ENCODE peak calls at places on chromosomes 6 and 20, in five cellular contexts. A is fibroblast of the aortic adventitia, H is HCT116, E is heart left ventricle, G is cardiac muscle cell. L is an unnamed sample.

GRCh38 chr20:43853918-43854317 is 60.7 kb upstream of the TOX2 start:
- DNase-seq in A (no peak), H (no peak), E (no peak), G (no peak), L (no peak)

GRCh38 chr6:37612475-37612874 is 85.2 kb downstream of the MDGA1 start:
- DNase-seq in A (peak; percentile 6), H (no peak), E (no peak), G (no peak), L (no peak)

GRCh38 chr6:126252154-126252553 is 87.8 kb upstream of the CENPW start:
- DNase-seq in A (no peak), H (no peak), E (no peak), G (no peak), L (no peak)

GRCh38 chr20:61576372-61576771 is 324.3 kb downstream of the CDH4 start:
- DNase-seq in A (no peak), H (no peak), E (no peak), G (no peak), L (no peak)

GRCh38 chr6:83430606-83431544 is at the start of gene ME1:
- DNase-seq in A (peak; percentile 69), H (peak; percentile 38), E (peak; percentile 77), G (peak; percentile 69), L (no peak)

GRCh38 chr6:42276008-42276890 is 58.6 kb upstream of the MRPS10 start:
- DNase-seq in A (peak; percentile 83), H (no peak), E (peak; percentile 80), G (no peak), L (no peak)

GRCh38 chr6:104603108-104603745 is 256.5 kb downstream of the HACE1 start:
- DNase-seq in A (no peak), H (no peak), E (no peak), G (peak; percentile 13), L (no peak)

GRCh38 chr20:31542963-31543362 is 28.7 kb downstream of the HM13 start:
- DNase-seq in A (no peak), H (no peak), E (no peak), G (no peak), L (no peak)

GRCh38 chr20:49552007-49552406 is 15.9 kb downstream of the PTGIS start:
- DNase-seq in A (peak; percentile 85), H (no peak), E (no peak), G (no peak), L (no peak)

GRCh38 chr6:169847141-169847674 is 95.8 kb downstream of the ERMARD start:
- DNase-seq in A (no peak), H (no peak), E (no peak), G (no peak), L (no peak)

GRCh38 chr20:31472395-31473330 is 2.3 kb downstream of the DEFB124 start:
- DNase-seq in A (peak; percentile 55), H (no peak), E (peak; percentile 23), G (no peak), L (no peak)

GRCh38 chr20:23273776-23274175 is 76.8 kb upstream of the NXT1 start:
- DNase-seq in A (no peak), H (no peak), E (no peak), G (no peak), L (no peak)

GRCh38 chr20:9228774-9229450 is 160.0 kb downstream of the PLCB4 start:
- DNase-seq in A (no peak), H (no peak), E (no peak), G (no peak), L (no peak)

GRCh38 chr20:32450484-32451061 is 92.4 kb downstream of the ASXL1 start:
- DNase-seq in A (no peak), H (no peak), E (no peak), G (no peak), L (no peak)

GRCh38 chr20:3823881-3824280 is 3.5 kb downstream of the AP5S1 start:
- DNase-seq in A (no peak), H (no peak), E (no peak), G (no peak), L (no peak)

DNA sequence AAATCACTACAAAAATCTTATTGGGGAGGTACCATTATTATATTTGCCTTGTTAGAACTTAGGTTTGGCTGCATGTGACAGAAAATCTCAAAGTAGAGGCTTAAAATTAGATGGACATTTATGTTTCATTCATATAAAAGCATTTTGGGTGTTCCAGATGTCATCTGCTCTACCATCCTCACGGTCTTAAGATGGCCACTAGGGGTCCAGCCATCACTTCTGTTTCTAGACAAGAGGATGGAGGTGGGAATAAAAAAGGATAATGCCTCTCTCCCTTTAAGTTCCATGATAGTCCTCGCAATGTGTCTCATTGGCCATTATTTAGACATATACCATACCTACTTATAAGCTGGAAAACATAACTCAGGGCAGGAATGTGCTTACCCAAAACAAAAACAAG is 929.5 kb downstream of the KIF16B start:
- DNase-seq in A (peak; percentile 4), H (no peak), E (no peak), G (no peak), L (no peak)
- TF ChIP-seq CTCF in A (peak; percentile 34), H (peak; percentile 25), E (no peak), G (no peak), L (no peak)

DNA sequence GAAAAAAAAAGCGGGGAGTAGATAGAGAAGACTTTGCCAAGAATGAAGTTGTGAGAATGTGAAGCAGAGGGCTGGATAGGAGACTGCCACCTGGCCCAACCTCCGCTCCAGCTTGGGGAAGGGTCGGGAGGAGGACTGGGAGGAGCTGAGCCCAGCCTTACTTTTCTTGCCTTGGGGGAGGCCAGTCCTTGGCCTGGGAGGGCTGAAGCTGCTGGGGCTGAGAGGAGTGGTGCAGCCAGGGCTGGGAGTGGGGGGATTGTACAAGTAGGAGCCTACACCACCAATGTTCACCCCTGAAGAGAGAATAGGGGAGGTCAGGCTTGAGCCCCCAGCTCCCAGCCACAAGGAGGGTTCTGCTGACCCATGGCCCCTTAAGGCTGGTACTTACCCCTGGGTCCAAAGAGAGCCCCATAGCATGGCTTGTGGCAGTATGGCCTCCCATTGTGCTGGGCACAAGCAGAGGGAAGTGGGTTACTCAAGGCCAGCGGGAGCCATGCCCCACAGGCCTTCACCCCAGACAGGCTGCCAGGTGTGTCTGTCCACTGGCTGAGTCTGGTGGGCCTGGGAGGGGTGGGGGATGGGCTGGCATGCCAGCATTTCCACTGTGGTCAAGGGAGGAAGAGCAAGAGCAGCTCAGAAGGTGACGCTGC is 1.1 kb downstream of the CRIP3 start:
- DNase-seq in A (no peak), H (no peak), E (no peak), G (no peak), L (no peak)
- H3K4me3 ChIP-seq in A (no peak overlapping the region), H (no peak overlapping the region), E (no peak overlapping the region), G (no peak overlapping the region), L (no peak overlapping the region)

GRCh38 chr6:116969211-116969863 is 92.3 kb downstream of the RFX6 start:
- DNase-seq in A (peak; percentile 64), H (peak; percentile 57), E (peak; percentile 15), G (peak; percentile 69), L (no peak)
- TF ChIP-seq CTCF in A (peak; percentile 82), H (peak; percentile 63), E (peak; percentile 72), G (peak; percentile 77), L (peak; percentile 75)

GRCh38 chr6:127516676-127517273 is 2.4 kb downstream of the MTCL3 start:
- DNase-seq in A (no peak), H (peak; percentile 39), E (peak; percentile 8), G (peak; percentile 34), L (no peak)
- H3K4me3 ChIP-seq in A (peak overlapping the region; percentile 74), H (peak overlapping the region; percentile 40), E (peak overlapping the region; percentile 64), G (peak overlapping the region; percentile 54), L (no peak overlapping the region)

GRCh38 chr6:153941768-153942167 is 97.3 kb upstream of the OPRM1 start:
- DNase-seq in A (no peak), H (no peak), E (no peak), G (no peak), L (no peak)

GRCh38 chr6:153942361-153942760 is 96.7 kb upstream of the OPRM1 start:
- DNase-seq in A (no peak), H (no peak), E (no peak), G (no peak), L (no peak)

GRCh38 chr6:153944197-153944596 is 94.8 kb upstream of the OPRM1 start:
- DNase-seq in A (no peak), H (no peak), E (no peak), G (no peak), L (no peak)

GRCh38 chr6:153938876-153939275 is 100.2 kb upstream of the OPRM1 start:
- DNase-seq in A (no peak), H (no peak), E (no peak), G (no peak), L (no peak)
- TF ChIP-seq CTCF in A (no peak), H (no peak), E (no peak), G (no peak), L (no peak)

GRCh38 chr6:160750276-160750689 is 48.2 kb downstream of the PLG start:
- DNase-seq in A (no peak), H (peak; percentile 18), E (no peak), G (peak; percentile 21), L (peak; percentile 8)
- H3K4me3 ChIP-seq in A (no peak overlapping the region), H (no peak overlapping the region), E (no peak overlapping the region), G (no peak overlapping the region), L (no peak overlapping the region)

GRCh38 chr6:164897523-164898094 is 411.8 kb downstream of the C6orf118 start:
- DNase-seq in A (no peak), H (no peak), E (no peak), G (no peak), L (no peak)
- TF ChIP-seq CTCF in A (no peak), H (peak; percentile 12), E (no peak), G (no peak), L (peak; percentile 12)

GRCh38 chr6:13429406-13429753 is 58.0 kb downstream of the GFOD1 start:
- DNase-seq in A (no peak), H (no peak), E (no peak), G (no peak), L (no peak)

GRCh38 chr6:13425971-13426931 is 61.1 kb downstream of the GFOD1 start:
- DNase-seq in A (peak; percentile 56), H (no peak), E (no peak), G (peak; percentile 11), L (no peak)

GRCh38 chr6:13428528-13429405 is 58.6 kb downstream of the GFOD1 start:
- DNase-seq in A (no peak), H (no peak), E (no peak), G (no peak), L (no peak)

GRCh38 chr6:13427346-13427745 is 60.1 kb downstream of the GFOD1 start:
- DNase-seq in A (no peak), H (no peak), E (no peak), G (no peak), L (no peak)

DNA sequence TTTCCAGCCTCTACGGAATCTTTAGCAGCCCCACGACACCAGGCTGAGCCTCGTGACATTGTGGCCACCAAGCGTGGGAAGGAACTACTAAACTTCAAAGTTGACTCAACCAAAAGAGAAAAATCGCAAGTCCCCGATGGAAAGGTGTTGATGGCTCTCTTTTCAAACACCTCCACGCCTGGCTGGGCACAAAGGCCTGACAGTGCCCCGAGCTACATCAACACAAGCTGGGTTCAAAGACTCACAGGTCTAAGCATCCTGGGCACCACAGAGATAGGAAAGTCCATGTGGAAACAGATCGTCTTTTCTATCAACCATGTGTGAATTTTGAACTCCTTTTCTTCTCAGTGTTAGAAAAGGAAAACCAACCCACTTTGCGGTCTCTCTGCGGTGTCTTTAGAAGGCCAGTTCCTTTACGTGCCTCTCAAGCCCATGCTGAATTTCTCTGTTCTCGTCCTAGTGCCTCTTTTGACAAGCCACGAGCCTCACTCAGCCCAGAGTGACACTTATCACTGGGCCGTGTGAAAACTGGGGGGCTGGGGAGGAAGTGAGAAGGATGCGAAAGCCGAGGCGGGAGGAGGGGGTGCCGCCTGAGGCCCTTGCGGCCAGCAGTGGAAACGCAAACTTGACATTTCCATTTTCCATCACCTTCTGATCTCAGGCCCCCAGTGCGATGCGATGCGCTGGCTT is 59.4 kb downstream of the GFOD1 start:
- DNase-seq in A (no peak), H (no peak), E (no peak), G (peak; percentile 48), L (no peak)
- H3K4me3 ChIP-seq in A (no peak overlapping the region), H (no peak overlapping the region), E (no peak overlapping the region), G (no peak overlapping the region), L (no peak overlapping the region)

L was measured in LNCaP clone FGC.